ENCODE peak calls at places on chromosomes 3 and 15, in seven cellular contexts. One of them, this sample, is unnamed.

GRCh38 chr15:69546182-69546581 is 93.6 kb downstream of the RPLP1 start:
- DNase-seq in activated CD4-positive, alpha-beta T cell treated with anti-CD3 and anti-CD28 coated beads for 1 hour: no peak
- DNase-seq in T-helper 2 cell: no peak
- DNase-seq in iris pigment epithelial cell: no peak
- DNase-seq in naive B cell: no peak
- DNase-seq in endothelial cell: no peak
- DNase-seq in NCI-H345: no peak
- DNase-seq in this sample: no peak

GRCh38 chr3:149646181-149646766 is 11.6 kb downstream of the WWTR1 start:
- DNase-seq in activated CD4-positive, alpha-beta T cell treated with anti-CD3 and anti-CD28 coated beads for 1 hour: no peak
- DNase-seq in T-helper 2 cell: no peak
- DNase-seq in iris pigment epithelial cell: peak; percentile 49
- DNase-seq in naive B cell: no peak
- DNase-seq in endothelial cell: no peak
- DNase-seq in NCI-H345: no peak
- DNase-seq in this sample: no peak

GRCh38 chr3:152780553-152780952 is 54.4 kb upstream of the P2RY1 start:
- DNase-seq in activated CD4-positive, alpha-beta T cell treated with anti-CD3 and anti-CD28 coated beads for 1 hour: no peak
- DNase-seq in T-helper 2 cell: no peak
- DNase-seq in iris pigment epithelial cell: peak; percentile 3
- DNase-seq in naive B cell: no peak
- DNase-seq in endothelial cell: no peak
- DNase-seq in NCI-H345: no peak
- DNase-seq in this sample: no peak

GRCh38 chr15:39582286-39582976 is 1.6 kb downstream of the THBS1 start:
- DNase-seq in activated CD4-positive, alpha-beta T cell treated with anti-CD3 and anti-CD28 coated beads for 1 hour: no peak
- DNase-seq in T-helper 2 cell: no peak
- DNase-seq in iris pigment epithelial cell: no peak
- DNase-seq in naive B cell: no peak
- DNase-seq in endothelial cell: no peak
- DNase-seq in NCI-H345: no peak
- DNase-seq in this sample: no peak

GRCh38 chr3:115855911-115856310 is 232.6 kb downstream of the GAP43 start:
- DNase-seq in activated CD4-positive, alpha-beta T cell treated with anti-CD3 and anti-CD28 coated beads for 1 hour: no peak
- DNase-seq in T-helper 2 cell: no peak
- DNase-seq in iris pigment epithelial cell: peak; percentile 4
- DNase-seq in naive B cell: no peak
- DNase-seq in endothelial cell: no peak
- DNase-seq in NCI-H345: no peak
- DNase-seq in this sample: no peak

GRCh38 chr3:42014949-42015533 is 53.1 kb upstream of the ULK4 start:
- DNase-seq in activated CD4-positive, alpha-beta T cell treated with anti-CD3 and anti-CD28 coated beads for 1 hour: no peak
- DNase-seq in T-helper 2 cell: no peak
- DNase-seq in iris pigment epithelial cell: no peak
- DNase-seq in naive B cell: peak; percentile 31
- DNase-seq in endothelial cell: no peak
- DNase-seq in NCI-H345: no peak
- DNase-seq in this sample: no peak

GRCh38 chr3:158668506-158668905 is 3.9 kb downstream of the LXN start:
- DNase-seq in activated CD4-positive, alpha-beta T cell treated with anti-CD3 and anti-CD28 coated beads for 1 hour: no peak
- DNase-seq in T-helper 2 cell: no peak
- DNase-seq in iris pigment epithelial cell: peak; percentile 89
- DNase-seq in naive B cell: no peak
- DNase-seq in endothelial cell: no peak
- DNase-seq in NCI-H345: no peak
- DNase-seq in this sample: no peak

GRCh38 chr3:116051586-116051985 is 393.7 kb downstream of the LSAMP start:
- DNase-seq in activated CD4-positive, alpha-beta T cell treated with anti-CD3 and anti-CD28 coated beads for 1 hour: no peak
- DNase-seq in T-helper 2 cell: no peak
- DNase-seq in iris pigment epithelial cell: no peak
- DNase-seq in naive B cell: no peak
- DNase-seq in endothelial cell: no peak
- DNase-seq in NCI-H345: no peak
- DNase-seq in this sample: no peak

GRCh38 chr15:75736256-75736655 is 23.6 kb upstream of the CSPG4 start:
- DNase-seq in activated CD4-positive, alpha-beta T cell treated with anti-CD3 and anti-CD28 coated beads for 1 hour: no peak
- DNase-seq in T-helper 2 cell: no peak
- DNase-seq in iris pigment epithelial cell: no peak
- DNase-seq in naive B cell: no peak
- DNase-seq in endothelial cell: no peak
- DNase-seq in NCI-H345: no peak
- DNase-seq in this sample: no peak

GRCh38 chr15:68576253-68577236 is 2.2 kb upstream of the CORO2B start:
- DNase-seq in activated CD4-positive, alpha-beta T cell treated with anti-CD3 and anti-CD28 coated beads for 1 hour: no peak
- DNase-seq in T-helper 2 cell: no peak
- DNase-seq in iris pigment epithelial cell: no peak
- DNase-seq in naive B cell: no peak
- DNase-seq in endothelial cell: no peak
- DNase-seq in NCI-H345: peak; percentile 41
- DNase-seq in this sample: no peak

GRCh38 chr15:80659375-80659774 is 35.7 kb upstream of the ABHD17C start:
- DNase-seq in activated CD4-positive, alpha-beta T cell treated with anti-CD3 and anti-CD28 coated beads for 1 hour: no peak
- DNase-seq in T-helper 2 cell: no peak
- DNase-seq in iris pigment epithelial cell: no peak
- DNase-seq in naive B cell: no peak
- DNase-seq in endothelial cell: no peak
- DNase-seq in NCI-H345: no peak
- DNase-seq in this sample: no peak

GRCh38 chr15:23052522-23052921 is 13.2 kb upstream of the TUBGCP5 start:
- DNase-seq in activated CD4-positive, alpha-beta T cell treated with anti-CD3 and anti-CD28 coated beads for 1 hour: no peak
- DNase-seq in T-helper 2 cell: no peak
- DNase-seq in iris pigment epithelial cell: no peak
- DNase-seq in naive B cell: no peak
- DNase-seq in endothelial cell: no peak
- DNase-seq in NCI-H345: no peak
- DNase-seq in this sample: no peak

GRCh38 chr15:71152542-71152941 is 37.3 kb downstream of the THSD4 start:
- DNase-seq in activated CD4-positive, alpha-beta T cell treated with anti-CD3 and anti-CD28 coated beads for 1 hour: no peak
- DNase-seq in T-helper 2 cell: no peak
- DNase-seq in iris pigment epithelial cell: no peak
- DNase-seq in naive B cell: no peak
- DNase-seq in endothelial cell: no peak
- DNase-seq in NCI-H345: no peak
- DNase-seq in this sample: no peak

GRCh38 chr3:56693750-56694149 is 10.7 kb upstream of the TASOR start:
- DNase-seq in activated CD4-positive, alpha-beta T cell treated with anti-CD3 and anti-CD28 coated beads for 1 hour: no peak
- DNase-seq in T-helper 2 cell: no peak
- DNase-seq in iris pigment epithelial cell: no peak
- DNase-seq in naive B cell: no peak
- DNase-seq in endothelial cell: no peak
- DNase-seq in NCI-H345: no peak
- DNase-seq in this sample: no peak

GRCh38 chr3:112699436-112699978 is 58.6 kb upstream of the CCDC80 start:
- DNase-seq in activated CD4-positive, alpha-beta T cell treated with anti-CD3 and anti-CD28 coated beads for 1 hour: no peak
- DNase-seq in T-helper 2 cell: no peak
- DNase-seq in iris pigment epithelial cell: peak; percentile 44
- DNase-seq in naive B cell: no peak
- DNase-seq in endothelial cell: no peak
- DNase-seq in NCI-H345: no peak
- DNase-seq in this sample: peak; percentile 74

GRCh38 chr15:37056168-37056893 is 44.0 kb downstream of the MEIS2 start:
- DNase-seq in activated CD4-positive, alpha-beta T cell treated with anti-CD3 and anti-CD28 coated beads for 1 hour: no peak
- DNase-seq in T-helper 2 cell: no peak
- DNase-seq in iris pigment epithelial cell: no peak
- DNase-seq in naive B cell: no peak
- DNase-seq in endothelial cell: no peak
- DNase-seq in NCI-H345: peak; percentile 59
- DNase-seq in this sample: peak; percentile 36

GRCh38 chr3:107959767-107960166 is 131.1 kb downstream of the CD47 start:
- DNase-seq in activated CD4-positive, alpha-beta T cell treated with anti-CD3 and anti-CD28 coated beads for 1 hour: no peak
- DNase-seq in T-helper 2 cell: no peak
- DNase-seq in iris pigment epithelial cell: peak; percentile 57
- DNase-seq in naive B cell: no peak
- DNase-seq in endothelial cell: no peak
- DNase-seq in NCI-H345: no peak
- DNase-seq in this sample: peak; percentile 30

GRCh38 chr3:117665311-117665710 is 955.7 kb downstream of the TUSC7 start:
- DNase-seq in activated CD4-positive, alpha-beta T cell treated with anti-CD3 and anti-CD28 coated beads for 1 hour: no peak
- DNase-seq in T-helper 2 cell: no peak
- DNase-seq in iris pigment epithelial cell: no peak
- DNase-seq in naive B cell: no peak
- DNase-seq in endothelial cell: no peak
- DNase-seq in NCI-H345: peak; percentile 73
- DNase-seq in this sample: no peak

GRCh38 chr15:93716615-93717221 is 514.6 kb upstream of the MCTP2 start:
- DNase-seq in activated CD4-positive, alpha-beta T cell treated with anti-CD3 and anti-CD28 coated beads for 1 hour: no peak
- DNase-seq in T-helper 2 cell: no peak
- DNase-seq in iris pigment epithelial cell: no peak
- DNase-seq in naive B cell: no peak
- DNase-seq in endothelial cell: no peak
- DNase-seq in NCI-H345: peak; percentile 11
- DNase-seq in this sample: no peak

GRCh38 chr3:8975081-8976020 is 12.1 kb upstream of the RAD18 start:
- DNase-seq in activated CD4-positive, alpha-beta T cell treated with anti-CD3 and anti-CD28 coated beads for 1 hour: no peak
- DNase-seq in T-helper 2 cell: no peak
- DNase-seq in iris pigment epithelial cell: no peak
- DNase-seq in naive B cell: no peak
- DNase-seq in endothelial cell: no peak
- DNase-seq in NCI-H345: no peak
- DNase-seq in this sample: peak; percentile 10

GRCh38 chr3:26652157-26652556 is 29.6 kb downstream of the LRRC3B start:
- DNase-seq in activated CD4-positive, alpha-beta T cell treated with anti-CD3 and anti-CD28 coated beads for 1 hour: no peak
- DNase-seq in T-helper 2 cell: no peak
- DNase-seq in iris pigment epithelial cell: no peak
- DNase-seq in naive B cell: no peak
- DNase-seq in endothelial cell: no peak
- DNase-seq in NCI-H345: no peak
- DNase-seq in this sample: no peak

GRCh38 chr3:53776494-53777101 is 69.6 kb downstream of the CHDH start:
- DNase-seq in activated CD4-positive, alpha-beta T cell treated with anti-CD3 and anti-CD28 coated beads for 1 hour: no peak
- DNase-seq in T-helper 2 cell: no peak
- DNase-seq in iris pigment epithelial cell: no peak
- DNase-seq in naive B cell: no peak
- DNase-seq in endothelial cell: no peak
- DNase-seq in NCI-H345: no peak
- DNase-seq in this sample: no peak

This sample was measured in kidney glomerular epithelial cell.